ENCODE peak calls at places on chromosomes 7 and 10, in eight cellular contexts. J is astrocyte, G is GM23248, I is PC-3, M is IMR-90, B is DND-41, N is neuronal stem cell, E is kidney. D is an unnamed sample.

GRCh38 chr10:98047009-98047741 is 16.8 kb upstream of the CRTAC1 start:
- DNase-seq in M (no peak), B (no peak), G (no peak), J (no peak), N (no peak), I (no peak), E (no peak), D (no peak)

GRCh38 chr7:139321071-139321745 is 19.9 kb upstream of the FMC1 start:
- DNase-seq in I (peak), J (no peak), G (peak), M (peak), B (no peak), N (no peak), E (no peak), D (no peak)

GRCh38 chr7:7274782-7275181 is 92.4 kb downstream of the C1GALT1 start:
- DNase-seq in M (peak), E (no peak), N (no peak), I (no peak), G (peak), B (no peak), J (no peak), D (no peak)

GRCh38 chr7:26278769-26279168 is 12.9 kb upstream of the SNX10 start:
- DNase-seq in I (peak), G (peak), N (no peak), M (no peak), J (no peak), E (no peak), B (no peak), D (peak)

GRCh38 chr7:1800876-1801275 is 130.8 kb downstream of the ELFN1 start:
- DNase-seq in B (no peak), J (no peak), M (peak), E (peak), I (no peak), G (peak), N (no peak), D (no peak)

GRCh38 chr10:70956029-70956759 is 67.8 kb upstream of the PCBD1 start:
- DNase-seq in M (no peak), N (no peak), G (no peak), I (peak), E (peak), B (no peak), J (no peak), D (no peak)

GRCh38 chr10:91924212-91925021 is 847 bp downstream of the BTAF1 start:
- DNase-seq in J (peak), M (peak), B (no peak), E (no peak), I (no peak), N (no peak), G (peak), D (peak)

GRCh38 chr7:111107576-111107975 is 16.6 kb downstream of the LRRN3 start:
- DNase-seq in I (no peak), E (no peak), B (no peak), G (peak), J (no peak), M (peak), N (no peak), D (no peak)

GRCh38 chr7:101390901-101391301 is 28.2 kb downstream of the COL26A1 start:
- DNase-seq in J (no peak), B (peak), M (no peak), E (peak), N (peak), G (no peak), I (no peak), D (peak)

GRCh38 chr7:44325811-44326241 is 432 bp upstream of the CAMK2B start:
- DNase-seq in B (no peak), J (no peak), I (no peak), G (peak), M (no peak), N (no peak), E (no peak), D (no peak)
- H3K4me3 ChIP-seq in B (no peak), J (no peak), I (no peak), G (no peak), M (no peak), N (peak), E (no peak), D (no peak)

GRCh38 chr7:40859076-40859475 is 724.3 kb downstream of the SUGCT start:
- DNase-seq in J (no peak), N (no peak), G (no peak), E (no peak), M (no peak), I (no peak), B (no peak), D (no peak)
- H3K9ac ChIP-seq in J (no peak), N (no peak), G (no peak), E (no peak), M (no peak), I (no peak), B (no peak), D (no peak)

DNA sequence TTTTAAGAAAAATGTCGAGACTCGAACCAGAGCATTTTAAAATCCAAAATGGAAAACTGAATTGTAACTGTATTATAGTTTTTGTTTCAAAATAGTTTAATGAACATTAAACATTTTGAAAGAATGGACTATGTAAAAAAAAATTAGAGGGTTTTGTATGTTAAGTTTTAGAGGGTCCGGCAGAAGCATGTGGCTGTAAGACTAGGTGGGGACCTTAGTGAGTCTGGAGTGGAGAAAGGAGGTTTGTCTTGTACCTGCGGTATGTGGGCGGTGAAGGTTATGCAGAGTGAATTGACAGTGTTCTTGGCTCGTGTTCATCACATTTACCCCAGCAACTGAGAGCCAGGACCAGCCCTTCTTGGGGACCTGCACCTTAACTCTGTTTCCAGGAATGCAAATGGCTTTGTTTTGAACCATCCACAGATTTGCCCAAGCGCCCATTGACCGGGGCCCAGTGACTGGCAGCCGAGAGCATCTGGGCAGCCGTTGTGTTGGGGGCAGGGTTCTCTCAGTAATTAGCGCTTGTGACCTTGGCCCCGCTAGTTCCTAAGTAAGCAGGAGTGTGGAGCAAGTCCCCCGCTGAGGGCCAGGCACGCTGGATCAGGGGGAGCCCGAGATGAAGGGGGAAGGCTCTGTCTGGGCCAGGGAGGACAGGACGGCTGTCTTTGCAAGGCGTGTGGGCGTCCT is 1.4 kb upstream of the KLF6 start:
- DNase-seq in N (no peak), E (peak), G (no peak), J (peak), I (no peak), B (peak), M (peak), D (no peak)
- H3K4me3 ChIP-seq in N (no peak), E (peak), G (peak), J (peak), I (peak), B (peak), M (no peak), D (peak)

GRCh38 chr7:38448842-38449241 is 175.4 kb upstream of the TARP start:
- DNase-seq in J (no peak), M (peak), I (no peak), G (peak), E (no peak), N (no peak), B (no peak), D (no peak)

GRCh38 chr7:38451840-38452239 is 178.4 kb upstream of the TARP start:
- DNase-seq in G (peak), B (no peak), E (no peak), I (peak), M (peak), J (peak), N (no peak), D (peak)

GRCh38 chr7:38453826-38454225 is 177.3 kb downstream of the AMPH start:
- DNase-seq in M (no peak), B (no peak), J (no peak), E (no peak), N (no peak), I (no peak), G (no peak), D (no peak)

GRCh38 chr7:38452615-38453014 is 178.6 kb downstream of the AMPH start:
- DNase-seq in M (peak), J (peak), E (no peak), N (no peak), G (peak), B (no peak), I (no peak), D (no peak)

GRCh38 chr7:38453187-38453586 is 178.0 kb downstream of the AMPH start:
- DNase-seq in N (no peak), G (peak), I (no peak), J (no peak), M (peak), B (no peak), E (no peak), D (no peak)
- H3K9ac ChIP-seq in N (no peak), G (no peak), I (no peak), J (no peak), M (no peak), B (no peak), E (no peak), D (no peak)

DNA sequence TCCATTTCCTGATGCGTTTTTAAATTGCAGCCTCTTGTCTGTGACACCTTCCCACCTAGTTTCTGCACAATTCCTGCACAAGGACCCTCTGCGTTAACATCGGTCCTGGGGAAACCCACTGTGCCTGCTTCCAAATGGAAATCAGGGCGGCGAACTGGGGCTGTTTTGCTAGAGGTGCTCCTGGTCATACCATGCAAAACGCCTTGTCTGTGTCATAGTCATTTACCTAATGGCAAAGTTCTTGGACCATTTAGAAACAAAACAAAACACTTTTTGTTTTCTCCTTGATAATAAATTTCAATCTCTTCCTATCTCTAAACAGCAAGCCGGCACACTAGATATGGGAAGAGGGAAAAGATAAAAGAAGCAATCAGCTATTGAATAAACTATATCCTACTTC is 206.9 kb upstream of the KLF14 start:
- DNase-seq in I (peak), E (no peak), N (no peak), G (no peak), M (no peak), J (no peak), B (no peak), D (no peak)
- H3K4me3 ChIP-seq in I (peak), E (peak), N (no peak), G (no peak), M (peak), J (peak), B (no peak), D (no peak)

DNA sequence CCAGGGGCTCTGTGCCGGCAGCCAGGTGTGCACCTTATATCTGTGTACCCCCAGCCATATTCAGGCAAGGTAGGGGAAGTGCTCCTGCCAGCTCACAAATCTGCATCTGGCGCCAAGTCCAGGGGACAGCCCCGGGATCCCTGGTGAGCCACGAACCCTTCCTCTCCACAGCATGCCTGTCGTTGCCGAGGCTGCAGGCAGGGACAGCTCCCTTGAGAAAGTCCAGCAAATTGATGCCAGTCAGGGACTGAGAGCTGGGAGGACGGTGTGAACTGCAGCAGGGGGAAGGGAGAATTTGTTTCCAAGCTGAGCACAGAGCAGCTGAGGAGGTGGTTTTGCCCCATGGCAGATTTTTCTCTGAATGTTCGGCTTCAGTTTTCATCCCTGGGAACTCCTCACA is 919 bp downstream of the PLA2G12B start:
- DNase-seq in M (no peak), E (no peak), I (no peak), B (no peak), N (peak), G (no peak), J (no peak), D (no peak)
- H3K9ac ChIP-seq in M (no peak), E (peak), I (no peak), B (no peak), N (no peak), G (no peak), J (no peak), D (no peak)

GRCh38 chr7:143407296-143408246 is 1.1 kb downstream of the EPHA1 start:
- DNase-seq in E (no peak), N (no peak), M (no peak), G (no peak), J (no peak), B (peak), I (peak), D (no peak)
- H3K4me3 ChIP-seq in E (peak), N (no peak), M (no peak), G (no peak), J (no peak), B (no peak), I (peak), D (no peak)